ENCODE peak calls at places on chromosome 10, in five cellular contexts. V is GM23248, Q is neural progenitor cell, Y is SK-N-SH, F is hepatocyte. A is an unnamed sample.

GRCh38 chr10:28201666-28202400 is 101.0 kb downstream of the MPP7 start:
- DNase-seq in Y (no peak), F (no peak), Q (no peak), V (no peak), A (no peak)

GRCh38 chr10:34916368-34916767 is 101.3 kb upstream of the PARD3 start:
- DNase-seq in F (no peak), Q (no peak), V (peak), Y (no peak), A (no peak)

GRCh38 chr10:106877574-106877973 is 286.9 kb downstream of the SORCS1 start:
- DNase-seq in V (no peak), Y (no peak), Q (no peak), F (no peak), A (no peak)

GRCh38 chr10:98425511-98426352 is 10.8 kb upstream of the PYROXD2 start:
- DNase-seq in V (peak), F (peak), Q (peak), Y (peak), A (peak)

GRCh38 chr10:114043532-114044250 is at the start of gene ADRB1:
- DNase-seq in V (peak), F (peak), Q (peak), Y (peak), A (peak)

GRCh38 chr10:72175166-72175565 is 40.6 kb upstream of the ANAPC16 start:
- DNase-seq in V (peak), Y (no peak), Q (no peak), F (no peak), A (no peak)

GRCh38 chr10:121771957-121772356 is 155.9 kb downstream of the ATE1 start:
- DNase-seq in V (peak), F (peak), Y (no peak), Q (no peak), A (no peak)

GRCh38 chr10:119020627-119020946 is 8.9 kb upstream of the NANOS1 start:
- DNase-seq in Q (no peak), F (no peak), V (peak), Y (no peak), A (no peak)

GRCh38 chr10:133017203-133017601 is 70.5 kb upstream of the ADGRA1 start:
- DNase-seq in Y (no peak), F (no peak), V (no peak), Q (no peak), A (no peak)

GRCh38 chr10:125707852-125708468 is 11.5 kb upstream of the EDRF1 start:
- DNase-seq in V (peak), Q (no peak), F (peak), Y (no peak), A (no peak)

GRCh38 chr10:3745582-3745981 is 39.4 kb downstream of the KLF6 start:
- DNase-seq in V (no peak), Y (no peak), F (no peak), Q (peak), A (peak)

GRCh38 chr10:121240556-121240955 is 357.7 kb downstream of the FGFR2 start:
- DNase-seq in F (peak), Y (no peak), Q (no peak), V (no peak), A (no peak)

GRCh38 chr10:75469018-75469616 is 37.7 kb downstream of the LRMDA start:
- DNase-seq in V (peak), F (peak), Q (no peak), Y (no peak), A (no peak)

GRCh38 chr10:11748866-11749265 is 6.7 kb downstream of the ECHDC3 start:
- DNase-seq in Q (no peak), F (no peak), Y (no peak), V (no peak), A (no peak)

GRCh38 chr10:89118091-89118490 is 89.0 kb downstream of the CH25H start:
- DNase-seq in F (no peak), Y (no peak), Q (no peak), V (peak), A (no peak)

GRCh38 chr10:128083191-128083895 is 42.9 kb downstream of the MKI67 start:
- DNase-seq in F (no peak), Q (no peak), Y (peak), V (no peak), A (no peak)

GRCh38 chr10:33183658-33184057 is 150.8 kb downstream of the NRP1 start:
- DNase-seq in V (peak), F (no peak), Q (no peak), Y (no peak), A (no peak)

GRCh38 chr10:21753497-21754270 is 219.7 kb downstream of the MLLT10 start:
- DNase-seq in Q (no peak), Y (no peak), F (no peak), V (no peak), A (no peak)

GRCh38 chr10:128373071-128373749 is 247.0 kb upstream of the MKI67 start:
- DNase-seq in Y (no peak), F (no peak), Q (no peak), V (no peak), A (no peak)

GRCh38 chr10:76301950-76302349 is 870.5 kb downstream of the LRMDA start:
- DNase-seq in V (no peak), Q (no peak), F (peak), Y (no peak), A (no peak)

GRCh38 chr10:101451589-101452190 is 97.7 kb downstream of the BTRC start:
- DNase-seq in V (no peak), Q (peak), F (no peak), Y (no peak), A (no peak)

GRCh38 chr10:98344589-98345038 is 70.4 kb downstream of the PYROXD2 start:
- DNase-seq in V (peak), F (no peak), Y (no peak), Q (no peak), A (no peak)

GRCh38 chr10:18312385-18313145 is 172.3 kb downstream of the CACNB2 start:
- DNase-seq in F (peak), V (peak), Q (peak), Y (peak), A (peak)

GRCh38 chr10:98321203-98321780 is 53.3 kb upstream of the LOXL4 start:
- DNase-seq in V (no peak), Y (no peak), F (no peak), Q (peak), A (peak)

GRCh38 chr10:21517983-21518628 is 7.4 kb downstream of the SKIDA1 start:
- DNase-seq in V (peak), F (no peak), Y (no peak), Q (peak), A (peak)

GRCh38 chr10:88582806-88583583 is at the start of gene RNLS:
- DNase-seq in V (peak), F (peak), Y (peak), Q (peak), A (peak)

GRCh38 chr10:71846816-71847215 is 4.2 kb downstream of the PSAP start:
- DNase-seq in Y (no peak), V (no peak), F (no peak), Q (no peak), A (no peak)

GRCh38 chr10:49644035-49644345 is 30.2 kb downstream of the CHAT start:
- DNase-seq in F (no peak), V (no peak), Y (no peak), Q (no peak), A (no peak)

GRCh38 chr10:114413398-114413797 is 9.1 kb upstream of the AFAP1L2 start:
- DNase-seq in Y (no peak), F (no peak), V (peak), Q (no peak), A (no peak)

GRCh38 chr10:49010295-49010694 is 70.7 kb upstream of the LRRC18 start:
- DNase-seq in F (no peak), V (no peak), Y (no peak), Q (no peak), A (no peak)

GRCh38 chr10:100168313-100168643 is 17.6 kb downstream of the ERLIN1 start:
- DNase-seq in F (no peak), Y (no peak), V (no peak), Q (no peak), A (no peak)

GRCh38 chr10:100637785-100638184 is 102.0 kb downstream of the HIF1AN start:
- DNase-seq in V (peak), Q (peak), Y (peak), F (peak), A (peak)

GRCh38 chr10:22767859-22768258 is 53.5 kb upstream of the PIP4K2A start:
- DNase-seq in Q (no peak), Y (no peak), F (no peak), V (no peak), A (no peak)

DNA sequence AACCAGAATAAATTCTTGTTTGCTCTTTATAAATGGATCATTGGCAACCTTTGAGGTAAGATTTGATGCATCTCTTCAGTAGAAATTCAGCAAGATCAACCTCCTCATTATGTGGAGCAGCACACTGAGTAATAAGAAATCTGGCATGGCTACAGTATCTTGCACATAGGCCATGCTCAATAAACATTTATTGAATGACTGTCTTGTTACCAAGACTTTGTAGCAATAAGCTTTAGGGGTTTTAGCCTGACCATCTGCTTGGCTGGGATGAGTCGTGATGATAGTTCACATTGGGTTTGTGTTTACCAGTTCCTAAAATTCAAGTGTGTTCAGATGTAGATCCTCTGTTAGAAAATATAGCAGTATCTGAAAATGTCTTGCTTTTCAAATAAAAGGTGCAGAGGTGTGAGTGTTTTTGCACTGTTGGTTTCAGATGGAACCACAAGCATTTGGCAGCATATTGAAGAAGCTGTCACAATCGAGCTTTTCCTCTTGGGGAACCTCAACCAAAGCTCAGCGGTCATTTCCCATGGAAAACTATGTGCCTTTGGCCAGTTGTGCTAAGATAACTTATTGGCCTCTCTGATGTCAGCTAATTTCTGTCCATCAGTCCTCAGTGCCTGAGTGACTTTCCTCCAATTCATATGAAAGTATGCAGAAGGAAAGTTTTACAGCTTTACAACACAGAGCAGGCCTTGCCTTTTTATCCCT is 442.6 kb downstream of the GFRA1 start:
- DNase-seq in F (no peak), Q (no peak), V (peak), Y (no peak), A (no peak)
- TF ChIP-seq EZH2phosphoT487 in F (no peak), Q (no peak), V (no peak), Y (no peak), A (no peak)

DNA sequence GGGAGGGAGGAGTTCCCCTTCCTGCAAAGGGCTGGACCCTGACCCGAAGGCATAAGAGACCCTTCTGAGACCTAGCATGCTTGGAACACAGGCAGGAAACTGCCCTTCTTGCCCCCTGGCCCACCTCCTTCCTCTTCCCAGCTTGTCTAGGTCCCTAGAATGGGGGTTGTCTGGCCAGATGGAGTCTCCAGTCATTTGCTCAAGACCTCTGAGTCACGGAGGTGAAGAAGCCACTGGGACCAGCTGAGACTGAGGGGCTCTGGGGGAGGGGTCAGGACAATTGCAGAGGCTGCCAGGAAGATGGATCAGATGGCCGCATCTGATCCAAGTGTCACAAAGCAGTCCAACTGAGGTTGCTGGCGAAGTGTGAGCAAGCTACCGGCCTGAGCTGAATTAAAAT is 46.2 kb downstream of the COL13A1 start:
- DNase-seq in F (no peak), V (peak), Q (no peak), Y (no peak), A (no peak)
- H2AFZ ChIP-seq in F (no peak), V (no peak), Q (no peak), Y (no peak), A (no peak)

DNA sequence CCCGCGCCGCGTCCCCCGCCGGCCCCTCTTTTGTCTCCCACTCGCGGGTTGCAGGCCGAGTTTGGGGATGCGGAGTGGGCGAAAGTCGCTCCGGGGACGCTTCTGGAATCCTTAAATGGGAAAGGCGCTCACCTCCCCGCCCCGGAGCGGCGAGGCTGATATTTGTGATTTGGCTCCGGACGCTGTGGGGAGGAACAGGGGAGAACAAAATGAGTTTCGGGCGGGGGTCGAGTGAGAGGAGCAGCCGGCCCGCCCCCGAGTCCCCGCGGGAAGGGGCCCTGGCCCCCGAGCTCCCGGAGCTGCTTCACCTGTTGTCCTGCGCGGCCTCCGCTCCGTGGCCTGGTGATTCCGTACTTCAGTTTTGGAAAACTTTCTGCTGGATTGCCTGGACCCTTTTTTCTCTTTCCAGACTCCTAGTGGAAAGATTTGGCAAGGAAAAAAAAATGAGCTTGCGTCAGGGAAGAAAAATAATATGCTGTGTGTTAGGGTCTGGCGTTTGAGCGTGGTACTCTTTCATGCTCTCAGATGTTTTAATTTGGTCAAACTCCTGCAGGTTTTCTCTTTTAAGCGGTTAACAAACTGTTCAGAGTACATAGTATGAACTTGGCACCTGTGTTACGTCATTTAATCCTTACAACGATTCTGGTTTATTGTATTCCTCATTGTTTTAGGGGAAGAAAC is 831 bp downstream of the BMPR1A start:
- DNase-seq in F (peak), V (peak), Y (no peak), Q (peak), A (peak)
- TF ChIP-seq EZH2phosphoT487 in F (no peak), V (no peak), Y (no peak), Q (no peak), A (no peak)

GRCh38 chr10:91023708-91024438 is 103.0 kb upstream of the ANKRD1 start:
- DNase-seq in F (no peak), Y (no peak), V (no peak), Q (no peak), A (no peak)

GRCh38 chr10:91024541-91024940 is 103.7 kb upstream of the ANKRD1 start:
- DNase-seq in Y (no peak), Q (no peak), F (no peak), V (no peak), A (no peak)

GRCh38 chr10:91017202-91017601 is 96.3 kb upstream of the ANKRD1 start:
- DNase-seq in V (no peak), Q (no peak), Y (no peak), F (no peak), A (no peak)

GRCh38 chr10:91022390-91022789 is 101.5 kb upstream of the ANKRD1 start:
- DNase-seq in F (no peak), V (no peak), Q (no peak), Y (no peak), A (no peak)

GRCh38 chr10:91022924-91023707 is 102.2 kb upstream of the ANKRD1 start:
- DNase-seq in F (no peak), Y (no peak), V (no peak), Q (no peak), A (no peak)
- H2AFZ ChIP-seq in F (no peak), Y (no peak), V (no peak), Q (no peak), A (no peak)

DNA sequence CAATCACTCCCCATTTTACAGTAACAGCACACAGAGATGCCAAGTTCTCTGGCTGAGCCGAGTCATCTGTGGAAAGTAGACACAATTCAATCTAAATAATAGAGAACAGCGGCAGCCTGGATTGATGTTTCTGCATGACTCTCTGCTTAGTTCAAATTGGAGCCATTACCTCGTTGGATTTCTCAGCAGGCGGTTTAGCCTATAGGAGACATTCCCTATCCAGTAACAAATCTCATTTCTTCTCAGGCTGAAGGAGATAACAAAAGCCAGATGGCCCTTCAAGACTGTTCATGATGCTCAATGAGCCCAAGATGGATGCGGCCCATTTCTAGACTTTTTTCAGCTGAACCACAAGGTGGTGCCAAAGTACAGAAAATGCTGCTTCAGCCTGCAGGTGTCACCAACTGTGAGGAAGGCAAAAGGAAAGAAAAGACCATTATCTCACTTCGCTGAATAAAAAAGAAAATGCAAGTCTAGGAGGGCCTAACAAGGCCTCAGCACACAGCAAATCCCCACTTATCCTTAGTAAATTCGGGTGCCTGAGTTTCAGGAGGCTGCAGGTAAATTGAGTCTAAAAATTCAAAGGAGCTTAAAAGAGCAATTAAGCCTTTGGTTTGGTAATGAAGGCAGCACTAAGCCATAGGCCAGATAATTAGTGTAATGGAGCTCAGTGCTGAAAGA is 83.7 kb downstream of the SLC16A9 start:
- DNase-seq in F (peak), V (peak), Y (peak), Q (peak), A (peak)
- TF ChIP-seq EZH2phosphoT487 in F (no peak), V (no peak), Y (no peak), Q (peak), A (no peak)

A was measured in GM23338.